ENCODE peak calls at places on chromosome 20, in five cellular contexts. P, A, Q, I and W are unnamed samples.

GRCh38 chr20:325889-326644 is 715 bp downstream of the SOX12 start:
- DNase-seq in P (peak), A (peak), Q (peak), I (peak), W (peak)

GRCh38 chr20:64114356-64114971 is 7.1 kb upstream of the NPBWR2 start:
- DNase-seq in P (no peak), A (no peak), Q (no peak), I (no peak), W (no peak)

GRCh38 chr20:56411759-56412472 is at the start of gene CASS4:
- DNase-seq in P (no peak), A (no peak), Q (no peak), I (peak), W (no peak)

GRCh38 chr20:431012-431904 is 23.2 kb downstream of the RBCK1 start:
- DNase-seq in P (peak), A (peak), Q (no peak), I (no peak), W (no peak)

GRCh38 chr20:32678948-32679347 is 5.2 kb upstream of the C20orf203 start:
- DNase-seq in P (no peak), A (peak), Q (no peak), I (no peak), W (no peak)

GRCh38 chr20:13839421-13840092 is 54.7 kb downstream of the NDUFAF5 start:
- DNase-seq in P (no peak), A (no peak), Q (no peak), I (no peak), W (no peak)

GRCh38 chr20:59006864-59007757 is at the start of gene CTSZ:
- DNase-seq in P (peak), A (no peak), Q (peak), I (peak), W (peak)

GRCh38 chr20:329851-330232 is 4.5 kb downstream of the SOX12 start:
- DNase-seq in P (no peak), A (no peak), Q (no peak), I (no peak), W (no peak)

GRCh38 chr20:62540504-62540903 is 64.7 kb upstream of the GATA5 start:
- DNase-seq in P (no peak), A (no peak), Q (no peak), I (no peak), W (no peak)

GRCh38 chr20:8527998-8528397 is 395.9 kb downstream of the PLCB1 start:
- DNase-seq in P (no peak), A (no peak), Q (no peak), I (no peak), W (no peak)

GRCh38 chr20:41407617-41408016 is 41.0 kb upstream of the EMILIN3 start:
- DNase-seq in P (no peak), A (no peak), Q (no peak), I (no peak), W (no peak)

GRCh38 chr20:60138263-60139127 is 180.3 kb downstream of the CDH26 start:
- DNase-seq in P (peak), A (no peak), Q (no peak), I (peak), W (peak)

GRCh38 chr20:10681466-10681865 is 7.7 kb upstream of the JAG1 start:
- DNase-seq in P (no peak), A (no peak), Q (no peak), I (no peak), W (no peak)

GRCh38 chr20:16017656-16018055 is 555.6 kb downstream of the KIF16B start:
- DNase-seq in P (no peak), A (no peak), Q (no peak), I (no peak), W (no peak)

GRCh38 chr20:6066582-6066981 is 12.7 kb upstream of the LRRN4 start:
- DNase-seq in P (no peak), A (no peak), Q (no peak), I (no peak), W (no peak)

GRCh38 chr20:47124235-47124717 is 229.6 kb downstream of the EYA2 start:
- DNase-seq in P (no peak), A (no peak), Q (no peak), I (no peak), W (no peak)

GRCh38 chr20:61306935-61307475 is 54.9 kb downstream of the CDH4 start:
- DNase-seq in P (no peak), A (no peak), Q (no peak), I (no peak), W (no peak)

GRCh38 chr20:21048841-21049273 is 57.3 kb downstream of the LINC00237 start:
- DNase-seq in P (peak), A (peak), Q (peak), I (peak), W (no peak)

GRCh38 chr20:24948939-24949679 is at the start of gene CST7:
- DNase-seq in P (no peak), A (no peak), Q (peak), I (peak), W (peak)

GRCh38 chr20:19783966-19784401 is 25.9 kb downstream of the RIN2 start:
- DNase-seq in P (no peak), A (peak), Q (no peak), I (no peak), W (no peak)

GRCh38 chr20:37656945-37657344 is 36.9 kb upstream of the CTNNBL1 start:
- DNase-seq in P (no peak), A (no peak), Q (no peak), I (no peak), W (no peak)

GRCh38 chr20:10761786-10762185 is 88.0 kb upstream of the JAG1 start:
- DNase-seq in P (peak), A (no peak), Q (no peak), I (no peak), W (no peak)